ENCODE peak calls at places on chromosome 1, in five cellular contexts. One of them, this sample, is unnamed.

GRCh38 chr1:219660666-219661463 is 48.0 kb upstream of the ZC3H11B start:
- DNase-seq in H1: peak
- DNase-seq in GM12878: peak
- DNase-seq in HepG2: no peak
- DNase-seq in K562: peak
- DNase-seq in this sample: peak

GRCh38 chr1:166379447-166379846 is 212.6 kb upstream of the FAM78B start:
- DNase-seq in H1: no peak
- DNase-seq in GM12878: no peak
- DNase-seq in HepG2: no peak
- DNase-seq in K562: peak
- DNase-seq in this sample: no peak

GRCh38 chr1:22487781-22488180 is 36.1 kb downstream of the ZBTB40 start:
- DNase-seq in H1: no peak
- DNase-seq in GM12878: no peak
- DNase-seq in HepG2: no peak
- DNase-seq in K562: peak
- DNase-seq in this sample: no peak

GRCh38 chr1:152743371-152744145 is 14.3 kb upstream of the KPRP start:
- DNase-seq in H1: no peak
- DNase-seq in GM12878: no peak
- DNase-seq in HepG2: no peak
- DNase-seq in K562: no peak
- DNase-seq in this sample: no peak

GRCh38 chr1:113834716-113835115 is 22.4 kb upstream of the RSBN1 start:
- DNase-seq in H1: no peak
- DNase-seq in GM12878: no peak
- DNase-seq in HepG2: no peak
- DNase-seq in K562: no peak
- DNase-seq in this sample: no peak

GRCh38 chr1:85654066-85654782 is 54.0 kb downstream of the ZNHIT6 start:
- DNase-seq in H1: no peak
- DNase-seq in GM12878: no peak
- DNase-seq in HepG2: peak
- DNase-seq in K562: no peak
- DNase-seq in this sample: no peak

GRCh38 chr1:245953876-245954660 is 553.0 kb downstream of the SMYD3 start:
- DNase-seq in H1: no peak
- DNase-seq in GM12878: peak
- DNase-seq in HepG2: no peak
- DNase-seq in K562: no peak
- DNase-seq in this sample: no peak

GRCh38 chr1:51941528-51941927 is 49.0 kb downstream of the RAB3B start:
- DNase-seq in H1: no peak
- DNase-seq in GM12878: no peak
- DNase-seq in HepG2: no peak
- DNase-seq in K562: no peak
- DNase-seq in this sample: no peak

GRCh38 chr1:66351913-66352312 is 182.0 kb upstream of the SGIP1 start:
- DNase-seq in H1: no peak
- DNase-seq in GM12878: no peak
- DNase-seq in HepG2: no peak
- DNase-seq in K562: no peak
- DNase-seq in this sample: no peak

GRCh38 chr1:243312962-243313634 is 57.3 kb downstream of the SDCCAG8 start:
- DNase-seq in H1: no peak
- DNase-seq in GM12878: peak
- DNase-seq in HepG2: no peak
- DNase-seq in K562: no peak
- DNase-seq in this sample: no peak

GRCh38 chr1:8312235-8313218 is 5.4 kb upstream of the SLC45A1 start:
- DNase-seq in H1: no peak
- DNase-seq in GM12878: no peak
- DNase-seq in HepG2: peak
- DNase-seq in K562: no peak
- DNase-seq in this sample: no peak

GRCh38 chr1:17892225-17892624 is 137.1 kb downstream of the ACTL8 start:
- DNase-seq in H1: no peak
- DNase-seq in GM12878: no peak
- DNase-seq in HepG2: no peak
- DNase-seq in K562: no peak
- DNase-seq in this sample: no peak

GRCh38 chr1:29320541-29320940 is 84.2 kb downstream of the PTPRU start:
- DNase-seq in H1: no peak
- DNase-seq in GM12878: no peak
- DNase-seq in HepG2: no peak
- DNase-seq in K562: no peak
- DNase-seq in this sample: no peak

GRCh38 chr1:66436378-66437135 is 97.4 kb upstream of the SGIP1 start:
- DNase-seq in H1: no peak
- DNase-seq in GM12878: peak
- DNase-seq in HepG2: no peak
- DNase-seq in K562: no peak
- DNase-seq in this sample: no peak

GRCh38 chr1:53580009-53580400 is 120.8 kb downstream of the DMRTB1 start:
- DNase-seq in H1: no peak
- DNase-seq in GM12878: no peak
- DNase-seq in HepG2: no peak
- DNase-seq in K562: no peak
- DNase-seq in this sample: no peak

GRCh38 chr1:85135456-85135798 is 65.4 kb downstream of the SYDE2 start:
- DNase-seq in H1: no peak
- DNase-seq in GM12878: no peak
- DNase-seq in HepG2: no peak
- DNase-seq in K562: no peak
- DNase-seq in this sample: no peak

GRCh38 chr1:210598135-210598652 is 269.5 kb downstream of the HHAT start:
- DNase-seq in H1: no peak
- DNase-seq in GM12878: no peak
- DNase-seq in HepG2: peak
- DNase-seq in K562: peak
- DNase-seq in this sample: no peak

GRCh38 chr1:239951518-239952130 is 140.1 kb upstream of the FMN2 start:
- DNase-seq in H1: peak
- DNase-seq in GM12878: no peak
- DNase-seq in HepG2: peak
- DNase-seq in K562: peak
- DNase-seq in this sample: peak

GRCh38 chr1:56063461-56063860 is 515.9 kb downstream of the PLPP3 start:
- DNase-seq in H1: no peak
- DNase-seq in GM12878: no peak
- DNase-seq in HepG2: no peak
- DNase-seq in K562: no peak
- DNase-seq in this sample: no peak

GRCh38 chr1:96934282-96934681 is 212.7 kb downstream of the PTBP2 start:
- DNase-seq in H1: no peak
- DNase-seq in GM12878: no peak
- DNase-seq in HepG2: no peak
- DNase-seq in K562: no peak
- DNase-seq in this sample: no peak

GRCh38 chr1:174626031-174627020 is 178.6 kb downstream of the GPR52 start:
- DNase-seq in H1: no peak
- DNase-seq in GM12878: no peak
- DNase-seq in HepG2: no peak
- DNase-seq in K562: no peak
- DNase-seq in this sample: no peak

GRCh38 chr1:99005142-99005491 is 456 bp upstream of the PLPPR5 start:
- DNase-seq in H1: peak
- DNase-seq in GM12878: no peak
- DNase-seq in HepG2: no peak
- DNase-seq in K562: no peak
- DNase-seq in this sample: peak

GRCh38 chr1:19315378-19316206 is 3.5 kb downstream of the SLC66A1 start:
- DNase-seq in H1: no peak
- DNase-seq in GM12878: peak
- DNase-seq in HepG2: no peak
- DNase-seq in K562: peak
- DNase-seq in this sample: no peak

GRCh38 chr1:17212487-17213121 is 7.7 kb downstream of the PADI1 start:
- DNase-seq in H1: no peak
- DNase-seq in GM12878: no peak
- DNase-seq in HepG2: no peak
- DNase-seq in K562: no peak
- DNase-seq in this sample: no peak

GRCh38 chr1:226432586-226433360 is 24.9 kb upstream of the PARP1 start:
- DNase-seq in H1: no peak
- DNase-seq in GM12878: no peak
- DNase-seq in HepG2: no peak
- DNase-seq in K562: no peak
- DNase-seq in this sample: no peak

GRCh38 chr1:164602480-164603093 is 43.6 kb downstream of the PBX1 start:
- DNase-seq in H1: no peak
- DNase-seq in GM12878: no peak
- DNase-seq in HepG2: no peak
- DNase-seq in K562: no peak
- DNase-seq in this sample: peak

DNA sequence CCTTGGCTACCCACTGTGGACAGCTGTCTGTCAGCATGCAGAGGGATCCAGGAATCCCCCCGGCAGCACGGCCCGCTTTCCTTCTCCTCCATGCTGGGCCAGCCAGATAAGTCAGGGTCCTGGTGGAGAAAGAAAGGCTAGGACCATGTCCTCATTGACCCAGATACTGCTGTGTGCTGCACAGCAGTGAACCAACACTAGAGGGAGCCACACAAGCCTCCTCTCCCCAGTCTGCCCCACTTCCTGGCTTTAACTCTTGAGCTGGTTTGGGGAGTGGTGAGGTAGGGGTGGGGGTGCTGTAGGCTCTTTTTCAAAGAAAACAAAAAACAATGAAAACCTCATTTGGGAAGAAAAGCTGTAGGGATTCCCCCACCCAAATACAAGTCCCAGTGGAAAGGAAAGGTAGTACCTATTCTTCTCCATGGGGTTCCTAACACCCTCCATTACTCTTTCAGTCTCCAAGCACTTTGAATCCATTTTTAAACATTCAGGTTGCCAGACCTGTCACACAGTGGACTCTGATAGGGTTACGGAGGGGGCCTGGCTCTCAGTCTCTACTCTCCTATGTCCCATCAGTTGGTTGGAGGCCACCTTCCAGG is 84.9 kb upstream of the CD1D start:
- DNase-seq in H1: peak
- DNase-seq in GM12878: no peak
- DNase-seq in HepG2: no peak
- DNase-seq in K562: peak
- DNase-seq in this sample: peak
- TF ChIP-seq CTCF in H1: peak
- TF ChIP-seq CTCF in GM12878: peak
- TF ChIP-seq CTCF in HepG2: peak
- TF ChIP-seq CTCF in K562: peak
- TF ChIP-seq CTCF in this sample: peak

DNA sequence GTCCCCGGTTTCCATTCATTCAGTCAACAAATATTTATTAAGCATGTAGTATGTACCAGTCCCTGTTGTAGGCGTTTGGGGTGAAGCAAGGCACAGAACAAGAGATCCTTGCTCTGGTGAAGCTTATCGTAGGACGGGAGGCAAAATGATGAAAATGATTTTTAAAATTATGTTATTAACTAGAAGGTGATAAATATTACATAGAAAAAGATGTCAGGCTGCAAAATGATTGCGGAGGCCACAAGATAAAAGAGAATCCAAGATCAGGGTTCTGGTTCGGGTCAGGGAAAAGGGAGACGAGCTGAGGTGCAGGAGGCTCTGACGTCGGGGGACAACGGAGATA is 602 bp upstream of the CGN start:
- DNase-seq in H1: no peak
- DNase-seq in GM12878: no peak
- DNase-seq in HepG2: no peak
- DNase-seq in K562: no peak
- DNase-seq in this sample: no peak
- TF ChIP-seq ATF2 in H1: no peak
- TF ChIP-seq ATF2 in GM12878: no peak
- TF ChIP-seq ATF2 in HepG2: no peak
- TF ChIP-seq ATF2 in K562: no peak
- TF ChIP-seq ATF2 in this sample: no peak

GRCh38 chr1:64956733-64957441 is 9.5 kb downstream of the JAK1 start:
- DNase-seq in H1: no peak
- DNase-seq in GM12878: peak
- DNase-seq in HepG2: no peak
- DNase-seq in K562: peak
- DNase-seq in this sample: no peak
- TF ChIP-seq CTCF in H1: no peak
- TF ChIP-seq CTCF in GM12878: no peak
- TF ChIP-seq CTCF in HepG2: no peak
- TF ChIP-seq CTCF in K562: no peak
- TF ChIP-seq CTCF in this sample: no peak

GRCh38 chr1:216186131-216186530 is 237.1 kb downstream of the USH2A start:
- DNase-seq in H1: no peak
- DNase-seq in GM12878: no peak
- DNase-seq in HepG2: no peak
- DNase-seq in K562: no peak
- DNase-seq in this sample: no peak

GRCh38 chr1:216190438-216190837 is 232.8 kb downstream of the USH2A start:
- DNase-seq in H1: no peak
- DNase-seq in GM12878: no peak
- DNase-seq in HepG2: no peak
- DNase-seq in K562: no peak
- DNase-seq in this sample: no peak

GRCh38 chr1:216183427-216183826 is 239.8 kb downstream of the USH2A start:
- DNase-seq in H1: no peak
- DNase-seq in GM12878: no peak
- DNase-seq in HepG2: no peak
- DNase-seq in K562: no peak
- DNase-seq in this sample: no peak

GRCh38 chr1:216184281-216184680 is 239.0 kb downstream of the USH2A start:
- DNase-seq in H1: no peak
- DNase-seq in GM12878: no peak
- DNase-seq in HepG2: no peak
- DNase-seq in K562: no peak
- DNase-seq in this sample: no peak

DNA sequence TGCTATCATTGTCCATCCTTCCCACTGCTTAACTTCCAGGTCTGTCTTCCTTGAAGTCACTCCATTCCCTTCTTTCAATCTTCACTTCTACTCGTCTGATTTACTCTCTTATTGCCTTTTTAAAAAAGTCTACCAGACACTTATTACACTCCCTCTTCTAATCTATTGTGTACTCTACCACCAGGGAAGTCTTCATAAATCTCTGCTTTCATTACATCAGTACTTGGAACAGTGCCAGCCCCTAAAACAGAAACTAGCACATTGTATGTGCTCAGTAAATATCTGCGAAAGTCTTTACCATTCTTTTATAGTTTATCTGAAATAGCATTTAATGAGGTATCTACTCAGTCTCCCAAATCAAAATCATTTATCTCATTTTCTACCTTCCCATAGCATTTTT is 236.4 kb downstream of the USH2A start:
- DNase-seq in H1: no peak
- DNase-seq in GM12878: no peak
- DNase-seq in HepG2: no peak
- DNase-seq in K562: no peak
- DNase-seq in this sample: no peak
- TF ChIP-seq ATF2 in H1: no peak
- TF ChIP-seq ATF2 in GM12878: no peak
- TF ChIP-seq ATF2 in HepG2: no peak
- TF ChIP-seq ATF2 in K562: no peak
- TF ChIP-seq ATF2 in this sample: no peak

This sample was measured in WTC11.